ENCODE peak calls at places on chromosomes 1 and 21, in eight cellular contexts. W is tibial nerve, B is epithelial cell of esophagus, A is adrenal gland, D is astrocyte of the cerebellum, K is GM12865, O is fibroblast of villous mesenchyme, S is A673. C is an unnamed sample.

GRCh38 chr1:180800945-180801344 is 111.8 kb upstream of the KIAA1614 start:
- DNase-seq in W (no peak), B (no peak), A (no peak), D (no peak), K (no peak), O (no peak), S (no peak), C (no peak)

GRCh38 chr1:239819075-239819474 is 272.6 kb upstream of the FMN2 start:
- DNase-seq in W (no peak), B (no peak), A (no peak), D (no peak), K (no peak), O (no peak), S (no peak), C (no peak)

GRCh38 chr1:205970486-205970885 is 27.2 kb upstream of the SLC26A9 start:
- DNase-seq in W (no peak), B (no peak), A (no peak), D (no peak), K (no peak), O (peak; percentile 78), S (no peak), C (no peak)

GRCh38 chr1:78649628-78650027 is at the start of gene IFI44:
- DNase-seq in W (peak; percentile 86), B (peak; percentile 75), A (peak; percentile 90), D (peak; percentile 84), K (peak; percentile 89), O (peak; percentile 63), S (peak; percentile 94), C (peak; percentile 86)

GRCh38 chr1:7975212-7975865 is 13.8 kb downstream of the PARK7 start:
- DNase-seq in W (peak; percentile 36), B (peak; percentile 81), A (peak; percentile 79), D (peak; percentile 60), K (peak; percentile 63), O (peak; percentile 81), S (peak; percentile 63), C (peak; percentile 78)

GRCh38 chr1:235920596-235921375 is 54.1 kb upstream of the LYST start:
- DNase-seq in W (no peak), B (peak; percentile 49), A (no peak), D (no peak), K (no peak), O (peak; percentile 37), S (no peak), C (no peak)

GRCh38 chr1:192545781-192546521 is 29.6 kb upstream of the RGS1 start:
- DNase-seq in W (no peak), B (no peak), A (no peak), D (no peak), K (peak; percentile 78), O (no peak), S (peak; percentile 50), C (no peak)

GRCh38 chr1:81702903-81703302 is 97.8 kb upstream of the ADGRL2 start:
- DNase-seq in W (no peak), B (peak; percentile 95), A (no peak), D (peak; percentile 86), K (peak; percentile 62), O (peak; percentile 91), S (no peak), C (no peak)

GRCh38 chr1:33473900-33474299 is 1.5 kb downstream of the ZSCAN20 start:
- DNase-seq in W (no peak), B (peak; percentile 27), A (peak; percentile 49), D (no peak), K (no peak), O (no peak), S (no peak), C (no peak)

GRCh38 chr1:214648776-214649175 is 45.8 kb downstream of the CENPF start:
- DNase-seq in W (no peak), B (no peak), A (no peak), D (no peak), K (no peak), O (no peak), S (no peak), C (no peak)

GRCh38 chr1:37153701-37154100 is 119.4 kb upstream of the GRIK3 start:
- DNase-seq in W (no peak), B (no peak), A (no peak), D (no peak), K (no peak), O (no peak), S (no peak), C (no peak)

GRCh38 chr1:2231667-2232254 is 3.6 kb downstream of the SKI start:
- DNase-seq in W (peak; percentile 92), B (peak; percentile 88), A (peak; percentile 79), D (no peak), K (no peak), O (peak; percentile 92), S (peak; percentile 80), C (peak; percentile 96)

GRCh38 chr21:34190576-34191301 is 117.4 kb downstream of the MRPS6 start:
- DNase-seq in W (no peak), B (no peak), A (no peak), D (no peak), K (no peak), O (peak; percentile 44), S (no peak), C (no peak)

GRCh38 chr1:228117335-228117734 is 8.2 kb upstream of the MRPL55 start:
- DNase-seq in W (no peak), B (no peak), A (no peak), D (no peak), K (no peak), O (no peak), S (no peak), C (no peak)

GRCh38 chr1:230266456-230266855 is 159.7 kb downstream of the PGBD5 start:
- DNase-seq in W (no peak), B (no peak), A (no peak), D (no peak), K (no peak), O (no peak), S (no peak), C (no peak)

GRCh38 chr1:59505596-59506028 is 208.7 kb downstream of the FGGY start:
- DNase-seq in W (no peak), B (peak; percentile 49), A (no peak), D (no peak), K (no peak), O (no peak), S (peak; percentile 79), C (no peak)

DNA sequence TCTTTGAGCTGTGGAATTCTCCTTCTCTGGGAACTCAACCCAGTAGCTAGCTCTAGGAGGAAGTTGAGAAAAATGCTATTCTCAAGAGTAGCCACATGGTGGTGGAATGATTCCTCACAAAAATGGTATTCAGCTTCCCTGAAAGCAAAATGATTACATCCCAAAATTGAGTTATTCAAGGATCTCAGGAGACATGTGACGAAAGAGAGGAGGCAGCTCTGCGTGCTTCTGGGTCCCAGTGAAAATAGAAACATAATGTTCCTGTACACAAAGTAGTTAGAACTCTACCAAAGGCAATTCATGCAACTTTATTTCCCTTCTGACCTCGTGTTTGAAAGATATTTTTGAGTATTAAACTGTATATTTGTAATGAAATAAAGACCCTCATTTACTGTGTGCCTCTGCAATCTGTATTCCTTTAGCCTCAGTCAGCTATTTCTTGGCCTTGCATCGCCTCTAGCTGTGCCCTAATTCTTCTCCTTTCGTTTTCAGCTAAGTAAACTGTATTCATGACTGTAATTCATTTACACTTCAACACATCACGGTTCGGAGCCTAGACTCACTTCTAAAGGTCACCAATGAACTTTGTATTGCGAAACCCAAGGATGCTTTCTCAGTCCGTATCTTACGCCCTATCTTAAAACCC is 167.3 kb downstream of the FASLG start:
- DNase-seq in W (no peak), B (peak; percentile 68), A (peak; percentile 33), D (peak; percentile 80), K (peak; percentile 21), O (peak; percentile 96), S (peak; percentile 85), C (peak; percentile 69)
- H3K4me3 ChIP-seq in W (no peak overlapping the region), B (no peak overlapping the region), A (no peak overlapping the region), D (no peak overlapping the region), K (no peak overlapping the region), O (peak overlapping the region; percentile 32), S (no peak overlapping the region), C (peak overlapping the region; percentile 38)

DNA sequence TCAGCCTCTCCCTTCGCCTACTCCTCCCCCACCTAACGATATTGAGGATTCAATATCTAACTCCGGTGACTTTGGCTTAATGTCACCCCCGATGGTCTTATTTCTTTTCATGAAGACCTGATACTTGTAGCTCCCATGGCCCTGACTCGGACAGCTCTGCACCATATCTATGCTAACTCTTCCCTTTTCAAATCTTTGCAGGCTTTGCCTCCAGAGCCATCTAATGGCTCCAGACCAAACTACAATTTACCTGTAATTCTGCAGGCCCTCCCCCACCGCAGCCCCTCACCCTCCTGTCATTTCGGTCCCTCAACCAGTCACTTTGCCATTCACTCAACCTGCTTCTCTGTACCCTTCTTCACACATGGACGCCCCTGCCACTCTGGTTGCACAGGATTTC is 7.9 kb upstream of the GSTM5 start:
- DNase-seq in W (no peak), B (no peak), A (no peak), D (no peak), K (peak; percentile 8), O (no peak), S (no peak), C (no peak)
- TF ChIP-seq CTCF in W (no peak), B (peak; percentile 2), A (no peak), D (no peak), K (no peak), O (no peak), S (no peak), C (no peak)

GRCh38 chr1:225733254-225733653 is 44.4 kb upstream of the SRP9 start:
- DNase-seq in W (no peak), B (no peak), A (peak; percentile 53), D (no peak), K (no peak), O (no peak), S (peak; percentile 24), C (no peak)

GRCh38 chr1:225737866-225738265 is 39.8 kb upstream of the SRP9 start:
- DNase-seq in W (no peak), B (no peak), A (no peak), D (no peak), K (no peak), O (no peak), S (no peak), C (no peak)

GRCh38 chr1:225736651-225737097 is 41.0 kb upstream of the SRP9 start:
- DNase-seq in W (no peak), B (peak; percentile 23), A (no peak), D (no peak), K (no peak), O (peak; percentile 18), S (no peak), C (no peak)

GRCh38 chr1:225737179-225737578 is 40.4 kb upstream of the SRP9 start:
- DNase-seq in W (no peak), B (peak; percentile 29), A (peak; percentile 33), D (no peak), K (no peak), O (peak; percentile 23), S (no peak), C (no peak)

GRCh38 chr1:225735252-225736149 is 42.1 kb upstream of the SRP9 start:
- DNase-seq in W (peak; percentile 50), B (peak; percentile 99), A (peak; percentile 92), D (peak; percentile 83), K (no peak), O (peak; percentile 96), S (peak; percentile 64), C (peak; percentile 82)
- H3K4me3 ChIP-seq in W (no peak overlapping the region), B (no peak overlapping the region), A (no peak overlapping the region), D (no peak overlapping the region), K (no peak overlapping the region), O (peak overlapping the region; percentile 21), S (no peak overlapping the region), C (no peak overlapping the region)

DNA sequence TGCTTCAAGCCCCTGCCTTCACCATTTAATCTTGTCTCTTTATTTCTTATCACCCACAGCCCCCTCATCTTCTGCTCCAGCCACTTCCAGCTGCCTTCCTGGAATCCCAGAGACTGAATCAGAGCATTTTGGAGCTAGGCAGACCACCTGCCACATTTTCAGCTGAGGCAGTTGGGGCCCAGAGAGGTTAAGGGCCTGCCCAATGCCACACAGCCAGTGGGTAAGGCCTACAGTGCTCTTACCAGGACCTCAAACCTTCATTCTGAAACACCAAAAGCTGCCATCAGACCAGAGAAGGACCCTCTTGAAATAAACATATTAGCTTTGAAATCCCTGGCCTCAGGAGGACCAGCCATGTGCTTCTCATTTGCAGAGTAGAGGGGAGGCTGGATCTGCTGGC is 17.6 kb upstream of the SLC6A17 start:
- DNase-seq in W (no peak), B (no peak), A (no peak), D (no peak), K (no peak), O (no peak), S (no peak), C (peak; percentile 48)
- TF ChIP-seq CTCF in W (no peak), B (no peak), A (no peak), D (no peak), K (no peak), O (no peak), S (no peak), C (no peak)

C was measured in tibial artery.